ENCODE peak calls at places on chromosomes 3 and 15, in nine cellular contexts. One of them, this sample, is unnamed.

GRCh38 chr3:180321534-180321933 is 280.4 kb upstream of the TTC14 start:
- DNase-seq in CD8-positive, alpha-beta T cell: no peak
- DNase-seq in lower leg skin: no peak
- DNase-seq in cardiac fibroblast: no peak
- DNase-seq in brain microvascular endothelial cell: no peak
- DNase-seq in mammary epithelial cell: no peak
- DNase-seq in B cell: no peak
- DNase-seq in endodermal cell: no peak
- DNase-seq in body of pancreas: no peak
- DNase-seq in this sample: no peak

GRCh38 chr15:55694652-55695150 is 48.3 kb downstream of the PRTG start:
- DNase-seq in CD8-positive, alpha-beta T cell: no peak
- DNase-seq in lower leg skin: no peak
- DNase-seq in cardiac fibroblast: no peak
- DNase-seq in brain microvascular endothelial cell: no peak
- DNase-seq in mammary epithelial cell: no peak
- DNase-seq in B cell: no peak
- DNase-seq in endodermal cell: no peak
- DNase-seq in body of pancreas: no peak
- DNase-seq in this sample: peak; percentile 39

GRCh38 chr3:99783009-99783573 is 34.6 kb upstream of the CMSS1 start:
- DNase-seq in CD8-positive, alpha-beta T cell: no peak
- DNase-seq in lower leg skin: no peak
- DNase-seq in cardiac fibroblast: peak; percentile 78
- DNase-seq in brain microvascular endothelial cell: peak; percentile 85
- DNase-seq in mammary epithelial cell: peak; percentile 77
- DNase-seq in B cell: no peak
- DNase-seq in endodermal cell: no peak
- DNase-seq in body of pancreas: no peak
- DNase-seq in this sample: no peak

GRCh38 chr3:128322030-128323022 is 144.4 kb downstream of the DNAJB8 start:
- DNase-seq in CD8-positive, alpha-beta T cell: peak; percentile 83
- DNase-seq in lower leg skin: no peak
- DNase-seq in cardiac fibroblast: peak; percentile 68
- DNase-seq in brain microvascular endothelial cell: peak; percentile 39
- DNase-seq in mammary epithelial cell: peak; percentile 20
- DNase-seq in B cell: no peak
- DNase-seq in endodermal cell: peak; percentile 93
- DNase-seq in body of pancreas: peak; percentile 74
- DNase-seq in this sample: peak; percentile 40

GRCh38 chr3:71090207-71090606 is 493.3 kb downstream of the FOXP1 start:
- DNase-seq in CD8-positive, alpha-beta T cell: no peak
- DNase-seq in lower leg skin: no peak
- DNase-seq in cardiac fibroblast: no peak
- DNase-seq in brain microvascular endothelial cell: no peak
- DNase-seq in mammary epithelial cell: no peak
- DNase-seq in B cell: peak; percentile 72
- DNase-seq in endodermal cell: no peak
- DNase-seq in body of pancreas: no peak
- DNase-seq in this sample: peak; percentile 24

GRCh38 chr3:109369510-109369909 is 32.2 kb upstream of the DPPA4 start:
- DNase-seq in CD8-positive, alpha-beta T cell: no peak
- DNase-seq in lower leg skin: no peak
- DNase-seq in cardiac fibroblast: peak; percentile 5
- DNase-seq in brain microvascular endothelial cell: no peak
- DNase-seq in mammary epithelial cell: no peak
- DNase-seq in B cell: no peak
- DNase-seq in endodermal cell: peak; percentile 78
- DNase-seq in body of pancreas: no peak
- DNase-seq in this sample: no peak

GRCh38 chr3:16365454-16366128 is 100.6 kb downstream of the OXNAD1 start:
- DNase-seq in CD8-positive, alpha-beta T cell: no peak
- DNase-seq in lower leg skin: no peak
- DNase-seq in cardiac fibroblast: no peak
- DNase-seq in brain microvascular endothelial cell: no peak
- DNase-seq in mammary epithelial cell: no peak
- DNase-seq in B cell: peak; percentile 59
- DNase-seq in endodermal cell: no peak
- DNase-seq in body of pancreas: no peak
- DNase-seq in this sample: no peak

GRCh38 chr3:41710646-41711388 is 251.1 kb downstream of the ULK4 start:
- DNase-seq in CD8-positive, alpha-beta T cell: no peak
- DNase-seq in lower leg skin: no peak
- DNase-seq in cardiac fibroblast: peak; percentile 68
- DNase-seq in brain microvascular endothelial cell: peak; percentile 75
- DNase-seq in mammary epithelial cell: peak; percentile 33
- DNase-seq in B cell: no peak
- DNase-seq in endodermal cell: peak; percentile 64
- DNase-seq in body of pancreas: no peak
- DNase-seq in this sample: no peak

GRCh38 chr3:124860599-124860998 is 26.6 kb downstream of the ITGB5 start:
- DNase-seq in CD8-positive, alpha-beta T cell: no peak
- DNase-seq in lower leg skin: peak; percentile 83
- DNase-seq in cardiac fibroblast: peak; percentile 97
- DNase-seq in brain microvascular endothelial cell: peak; percentile 96
- DNase-seq in mammary epithelial cell: peak; percentile 84
- DNase-seq in B cell: no peak
- DNase-seq in endodermal cell: no peak
- DNase-seq in body of pancreas: peak; percentile 70
- DNase-seq in this sample: no peak

GRCh38 chr3:195105841-195106417 is 165.0 kb downstream of the XXYLT1 start:
- DNase-seq in CD8-positive, alpha-beta T cell: no peak
- DNase-seq in lower leg skin: no peak
- DNase-seq in cardiac fibroblast: no peak
- DNase-seq in brain microvascular endothelial cell: no peak
- DNase-seq in mammary epithelial cell: no peak
- DNase-seq in B cell: no peak
- DNase-seq in endodermal cell: no peak
- DNase-seq in body of pancreas: no peak
- DNase-seq in this sample: no peak

GRCh38 chr15:97718509-97718908 is 242.0 kb upstream of the ARRDC4 start:
- DNase-seq in CD8-positive, alpha-beta T cell: no peak
- DNase-seq in lower leg skin: no peak
- DNase-seq in cardiac fibroblast: no peak
- DNase-seq in brain microvascular endothelial cell: no peak
- DNase-seq in mammary epithelial cell: no peak
- DNase-seq in B cell: no peak
- DNase-seq in endodermal cell: no peak
- DNase-seq in body of pancreas: no peak
- DNase-seq in this sample: no peak

GRCh38 chr15:63462053-63462452 is 42.3 kb upstream of the USP3 start:
- DNase-seq in CD8-positive, alpha-beta T cell: no peak
- DNase-seq in lower leg skin: no peak
- DNase-seq in cardiac fibroblast: peak; percentile 61
- DNase-seq in brain microvascular endothelial cell: no peak
- DNase-seq in mammary epithelial cell: no peak
- DNase-seq in B cell: no peak
- DNase-seq in endodermal cell: no peak
- DNase-seq in body of pancreas: no peak
- DNase-seq in this sample: no peak

GRCh38 chr3:61725851-61726333 is 164.5 kb downstream of the PTPRG start:
- DNase-seq in CD8-positive, alpha-beta T cell: no peak
- DNase-seq in lower leg skin: no peak
- DNase-seq in cardiac fibroblast: peak; percentile 76
- DNase-seq in brain microvascular endothelial cell: peak; percentile 86
- DNase-seq in mammary epithelial cell: peak; percentile 17
- DNase-seq in B cell: no peak
- DNase-seq in endodermal cell: peak; percentile 68
- DNase-seq in body of pancreas: no peak
- DNase-seq in this sample: no peak

GRCh38 chr15:20106026-20106425 is 435.6 kb downstream of the GOLGA6L6 start:
- DNase-seq in CD8-positive, alpha-beta T cell: no peak
- DNase-seq in lower leg skin: no peak
- DNase-seq in cardiac fibroblast: no peak
- DNase-seq in brain microvascular endothelial cell: no peak
- DNase-seq in mammary epithelial cell: peak; percentile 1
- DNase-seq in B cell: no peak
- DNase-seq in endodermal cell: no peak
- DNase-seq in body of pancreas: peak; percentile 28
- DNase-seq in this sample: no peak

GRCh38 chr3:9782777-9783176 is 9.5 kb downstream of the TADA3 start:
- DNase-seq in CD8-positive, alpha-beta T cell: no peak
- DNase-seq in lower leg skin: no peak
- DNase-seq in cardiac fibroblast: no peak
- DNase-seq in brain microvascular endothelial cell: no peak
- DNase-seq in mammary epithelial cell: no peak
- DNase-seq in B cell: no peak
- DNase-seq in endodermal cell: no peak
- DNase-seq in body of pancreas: no peak
- DNase-seq in this sample: no peak

GRCh38 chr15:82715003-82715402 is 5.3 kb upstream of the AP3B2 start:
- DNase-seq in CD8-positive, alpha-beta T cell: no peak
- DNase-seq in lower leg skin: no peak
- DNase-seq in cardiac fibroblast: no peak
- DNase-seq in brain microvascular endothelial cell: no peak
- DNase-seq in mammary epithelial cell: no peak
- DNase-seq in B cell: no peak
- DNase-seq in endodermal cell: no peak
- DNase-seq in body of pancreas: no peak
- DNase-seq in this sample: no peak

GRCh38 chr3:33798418-33799201 is at the start of gene PDCD6IP:
- DNase-seq in CD8-positive, alpha-beta T cell: peak; percentile 93
- DNase-seq in lower leg skin: peak; percentile 90
- DNase-seq in cardiac fibroblast: peak; percentile 96
- DNase-seq in brain microvascular endothelial cell: peak; percentile 89
- DNase-seq in mammary epithelial cell: peak; percentile 96
- DNase-seq in B cell: peak; percentile 91
- DNase-seq in endodermal cell: peak; percentile 97
- DNase-seq in body of pancreas: peak; percentile 95
- DNase-seq in this sample: peak; percentile 93
- TF ChIP-seq CTCF in CD8-positive, alpha-beta T cell: no peak
- TF ChIP-seq CTCF in lower leg skin: no peak
- TF ChIP-seq CTCF in cardiac fibroblast: peak; percentile 12
- TF ChIP-seq CTCF in brain microvascular endothelial cell: peak; percentile 33
- TF ChIP-seq CTCF in mammary epithelial cell: no peak
- TF ChIP-seq CTCF in B cell: peak; percentile 25
- TF ChIP-seq CTCF in endodermal cell: peak; percentile 40
- TF ChIP-seq CTCF in body of pancreas: peak; percentile 28
- TF ChIP-seq CTCF in this sample: peak; percentile 12

GRCh38 chr3:12490547-12490946 is 6.3 kb downstream of the TSEN2 start:
- DNase-seq in CD8-positive, alpha-beta T cell: no peak
- DNase-seq in lower leg skin: no peak
- DNase-seq in cardiac fibroblast: peak; percentile 33
- DNase-seq in brain microvascular endothelial cell: no peak
- DNase-seq in mammary epithelial cell: no peak
- DNase-seq in B cell: no peak
- DNase-seq in endodermal cell: no peak
- DNase-seq in body of pancreas: no peak
- DNase-seq in this sample: no peak

GRCh38 chr3:12496453-12496761 is 12.1 kb downstream of the TSEN2 start:
- DNase-seq in CD8-positive, alpha-beta T cell: no peak
- DNase-seq in lower leg skin: no peak
- DNase-seq in cardiac fibroblast: no peak
- DNase-seq in brain microvascular endothelial cell: no peak
- DNase-seq in mammary epithelial cell: no peak
- DNase-seq in B cell: no peak
- DNase-seq in endodermal cell: no peak
- DNase-seq in body of pancreas: no peak
- DNase-seq in this sample: no peak

GRCh38 chr3:12501360-12502020 is 17.2 kb downstream of the TSEN2 start:
- DNase-seq in CD8-positive, alpha-beta T cell: no peak
- DNase-seq in lower leg skin: no peak
- DNase-seq in cardiac fibroblast: peak; percentile 86
- DNase-seq in brain microvascular endothelial cell: no peak
- DNase-seq in mammary epithelial cell: no peak
- DNase-seq in B cell: no peak
- DNase-seq in endodermal cell: no peak
- DNase-seq in body of pancreas: peak; percentile 49
- DNase-seq in this sample: no peak

DNA sequence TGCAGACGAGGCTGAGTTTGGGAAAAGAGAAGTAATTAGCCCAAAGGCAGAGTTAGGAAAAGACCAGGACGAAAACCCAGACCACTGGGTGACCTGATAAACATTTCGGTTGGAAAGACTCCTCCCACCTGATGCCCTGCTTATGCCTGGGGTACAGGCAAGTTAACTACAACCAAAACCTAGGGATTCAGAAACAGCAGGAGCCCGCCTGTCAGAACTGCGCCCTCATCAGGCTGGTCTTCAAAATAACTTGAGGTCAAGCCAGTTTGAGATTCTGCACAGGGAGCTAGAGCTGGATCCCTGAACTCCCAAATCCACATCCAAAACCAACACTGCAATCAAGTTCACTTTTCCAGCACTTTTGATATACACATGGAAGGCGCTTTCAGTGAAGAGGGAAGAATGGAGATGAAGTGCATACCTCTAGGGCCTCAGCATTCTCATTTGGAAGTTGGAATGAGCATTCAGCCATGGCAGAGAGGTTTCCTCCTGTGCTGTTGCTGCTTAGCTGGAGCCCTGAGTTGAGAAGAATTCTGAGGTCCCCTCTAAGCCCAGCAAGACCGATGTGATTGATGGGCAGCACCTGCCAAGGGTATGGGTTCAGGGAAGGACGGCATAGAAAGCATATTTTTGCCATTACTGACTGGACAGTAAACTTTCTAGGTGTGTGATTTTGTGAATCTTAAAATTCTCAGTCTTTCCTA is 11.6 kb downstream of the TSEN2 start:
- DNase-seq in CD8-positive, alpha-beta T cell: no peak
- DNase-seq in lower leg skin: no peak
- DNase-seq in cardiac fibroblast: no peak
- DNase-seq in brain microvascular endothelial cell: no peak
- DNase-seq in mammary epithelial cell: no peak
- DNase-seq in B cell: no peak
- DNase-seq in endodermal cell: peak; percentile 74
- DNase-seq in body of pancreas: no peak
- DNase-seq in this sample: no peak
- TF ChIP-seq CTCF in CD8-positive, alpha-beta T cell: no peak
- TF ChIP-seq CTCF in lower leg skin: no peak
- TF ChIP-seq CTCF in cardiac fibroblast: no peak
- TF ChIP-seq CTCF in brain microvascular endothelial cell: peak; percentile 49
- TF ChIP-seq CTCF in mammary epithelial cell: no peak
- TF ChIP-seq CTCF in B cell: no peak
- TF ChIP-seq CTCF in endodermal cell: peak; percentile 72
- TF ChIP-seq CTCF in body of pancreas: no peak
- TF ChIP-seq CTCF in this sample: no peak

DNA sequence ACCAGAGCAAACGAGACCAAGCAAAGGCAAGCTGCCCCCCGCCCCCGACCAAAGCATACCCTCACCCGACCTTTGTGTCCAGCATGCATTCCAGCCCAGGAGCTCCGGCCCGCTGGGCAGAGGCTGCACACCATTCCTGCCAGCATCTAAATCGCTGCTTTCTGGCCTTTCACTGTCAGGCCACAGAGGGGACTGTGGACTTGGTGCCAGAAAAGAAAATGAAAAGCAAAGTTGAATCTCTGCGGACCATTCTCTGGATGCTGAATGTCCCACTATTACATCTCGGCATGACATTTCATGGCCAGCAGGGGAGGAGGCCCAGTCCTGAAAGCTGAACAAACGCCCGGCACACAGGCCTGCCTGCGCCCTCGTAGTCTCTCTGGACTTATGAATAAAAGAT is 13.0 kb downstream of the IL17RD start:
- DNase-seq in CD8-positive, alpha-beta T cell: no peak
- DNase-seq in lower leg skin: no peak
- DNase-seq in cardiac fibroblast: no peak
- DNase-seq in brain microvascular endothelial cell: no peak
- DNase-seq in mammary epithelial cell: peak; percentile 26
- DNase-seq in B cell: no peak
- DNase-seq in endodermal cell: no peak
- DNase-seq in body of pancreas: no peak
- DNase-seq in this sample: no peak
- TF ChIP-seq CTCF in CD8-positive, alpha-beta T cell: no peak
- TF ChIP-seq CTCF in lower leg skin: no peak
- TF ChIP-seq CTCF in cardiac fibroblast: no peak
- TF ChIP-seq CTCF in brain microvascular endothelial cell: peak; percentile 60
- TF ChIP-seq CTCF in mammary epithelial cell: peak; percentile 19
- TF ChIP-seq CTCF in B cell: no peak
- TF ChIP-seq CTCF in endodermal cell: peak; percentile 62
- TF ChIP-seq CTCF in body of pancreas: no peak
- TF ChIP-seq CTCF in this sample: no peak

GRCh38 chr3:49120438-49121135 is at the start of gene USP19:
- DNase-seq in CD8-positive, alpha-beta T cell: peak; percentile 97
- DNase-seq in lower leg skin: peak; percentile 94
- DNase-seq in cardiac fibroblast: peak; percentile 94
- DNase-seq in brain microvascular endothelial cell: peak; percentile 81
- DNase-seq in mammary epithelial cell: peak; percentile 90
- DNase-seq in B cell: peak; percentile 95
- DNase-seq in endodermal cell: peak; percentile 98
- DNase-seq in body of pancreas: peak; percentile 94
- DNase-seq in this sample: peak; percentile 99
- TF ChIP-seq CTCF in CD8-positive, alpha-beta T cell: no peak
- TF ChIP-seq CTCF in lower leg skin: no peak
- TF ChIP-seq CTCF in cardiac fibroblast: no peak
- TF ChIP-seq CTCF in brain microvascular endothelial cell: no peak
- TF ChIP-seq CTCF in mammary epithelial cell: no peak
- TF ChIP-seq CTCF in B cell: no peak
- TF ChIP-seq CTCF in endodermal cell: peak; percentile 12
- TF ChIP-seq CTCF in body of pancreas: no peak
- TF ChIP-seq CTCF in this sample: no peak